ENCODE peak calls at places on chromosome 22, in nine cellular contexts. J, I, N, E, V, W, X, Y and B are unnamed samples.

GRCh38 chr22:40036126-40036525 is 41.4 kb downstream of the FAM83F start:
- DNase-seq in J (no peak), I (no peak), N (no peak), E (no peak), V (no peak), W (no peak), X (no peak), Y (no peak), B (no peak)

GRCh38 chr22:41833369-41834004 is 582 bp downstream of the SREBF2 start:
- DNase-seq in J (no peak), I (peak), N (peak), E (peak), V (peak), W (peak), X (no peak), Y (peak), B (no peak)

GRCh38 chr22:38718414-38718813 is 12.7 kb downstream of the GTPBP1 start:
- DNase-seq in J (peak), I (peak), N (peak), E (peak), V (no peak), W (no peak), X (peak), Y (peak), B (no peak)

GRCh38 chr22:50141891-50142363 is 28.6 kb upstream of the PANX2 start:
- DNase-seq in J (no peak), I (no peak), N (no peak), E (no peak), V (peak), W (peak), X (no peak), Y (peak), B (no peak)

GRCh38 chr22:38222797-38223119 is 21.0 kb downstream of the MAFF start:
- DNase-seq in J (no peak), I (no peak), N (peak), E (no peak), V (no peak), W (no peak), X (no peak), Y (no peak), B (no peak)

GRCh38 chr22:42069801-42070516 is 653 bp downstream of the NAGA start:
- DNase-seq in J (no peak), I (no peak), N (no peak), E (peak), V (no peak), W (no peak), X (no peak), Y (no peak), B (no peak)

GRCh38 chr22:26512149-26512793 is at the start of gene TFIP11:
- DNase-seq in J (peak), I (peak), N (peak), E (peak), V (peak), W (peak), X (peak), Y (peak), B (peak)

GRCh38 chr22:32473388-32473952 is 1.1 kb upstream of the FBXO7 start:
- DNase-seq in J (peak), I (no peak), N (no peak), E (peak), V (peak), W (peak), X (peak), Y (peak), B (no peak)

GRCh38 chr22:33335611-33336279 is 277.6 kb upstream of the SYN3 start:
- DNase-seq in J (no peak), I (no peak), N (no peak), E (no peak), V (no peak), W (no peak), X (no peak), Y (no peak), B (no peak)

GRCh38 chr22:33658775-33659174 is 261.5 kb downstream of the LARGE1 start:
- DNase-seq in J (no peak), I (no peak), N (no peak), E (peak), V (no peak), W (no peak), X (no peak), Y (no peak), B (no peak)

GRCh38 chr22:39013923-39014722 is at the start of gene APOBEC3C:
- DNase-seq in J (peak), I (peak), N (peak), E (peak), V (peak), W (peak), X (peak), Y (no peak), B (peak)

GRCh38 chr22:35152316-35152715 is 86.4 kb downstream of the ISX start:
- DNase-seq in J (no peak), I (no peak), N (no peak), E (no peak), V (no peak), W (no peak), X (no peak), Y (no peak), B (no peak)

GRCh38 chr22:17665884-17666283 is 27.3 kb downstream of the BCL2L13 start:
- DNase-seq in J (no peak), I (no peak), N (no peak), E (peak), V (no peak), W (no peak), X (no peak), Y (no peak), B (no peak)

GRCh38 chr22:49490692-49491091 is 337.0 kb downstream of the BRD1 start:
- DNase-seq in J (no peak), I (no peak), N (no peak), E (no peak), V (no peak), W (no peak), X (no peak), Y (no peak), B (peak)

GRCh38 chr22:32082331-32082730 is 39.3 kb downstream of the SLC5A1 start:
- DNase-seq in J (no peak), I (no peak), N (no peak), E (no peak), V (no peak), W (no peak), X (no peak), Y (no peak), B (no peak)

GRCh38 chr22:50136431-50137047 is 34.0 kb upstream of the PANX2 start:
- DNase-seq in J (no peak), I (no peak), N (no peak), E (no peak), V (no peak), W (peak), X (no peak), Y (no peak), B (no peak)

GRCh38 chr22:24952837-24953293 is 349 bp downstream of the KIAA1671 start:
- DNase-seq in J (peak), I (peak), N (peak), E (peak), V (no peak), W (no peak), X (peak), Y (peak), B (no peak)

GRCh38 chr22:42949159-42949558 is 65.8 kb downstream of the PACSIN2 start:
- DNase-seq in J (no peak), I (no peak), N (no peak), E (peak), V (no peak), W (no peak), X (no peak), Y (no peak), B (no peak)

GRCh38 chr22:35705141-35705540 is 12.5 kb upstream of the APOL5 start:
- DNase-seq in J (peak), I (no peak), N (no peak), E (peak), V (no peak), W (no peak), X (no peak), Y (no peak), B (no peak)

GRCh38 chr22:43388420-43388851 is 23.4 kb upstream of the MPPED1 start:
- DNase-seq in J (peak), I (peak), N (peak), E (peak), V (peak), W (peak), X (peak), Y (peak), B (peak)

GRCh38 chr22:50269573-50270301 is 443 bp downstream of the MAPK11 start:
- DNase-seq in J (no peak), I (no peak), N (no peak), E (peak), V (peak), W (peak), X (no peak), Y (peak), B (no peak)

GRCh38 chr22:25282671-25283561 is 63.5 kb downstream of the CRYBB2 start:
- DNase-seq in J (no peak), I (no peak), N (no peak), E (no peak), V (peak), W (peak), X (no peak), Y (peak), B (no peak)

GRCh38 chr22:39689421-39689820 is 118.9 kb downstream of the CACNA1I start:
- DNase-seq in J (no peak), I (no peak), N (no peak), E (no peak), V (no peak), W (no peak), X (no peak), Y (no peak), B (no peak)

GRCh38 chr22:31944700-31945477 is 554 bp downstream of the YWHAH start:
- DNase-seq in J (no peak), I (peak), N (peak), E (no peak), V (peak), W (peak), X (peak), Y (peak), B (no peak)

GRCh38 chr22:48968201-48968959 is 859.3 kb downstream of the BRD1 start:
- DNase-seq in J (no peak), I (no peak), N (peak), E (no peak), V (no peak), W (peak), X (no peak), Y (no peak), B (peak)

GRCh38 chr22:30697975-30698374 is 3.3 kb downstream of the OSBP2 start:
- DNase-seq in J (no peak), I (no peak), N (no peak), E (no peak), V (no peak), W (no peak), X (no peak), Y (no peak), B (no peak)

GRCh38 chr22:18024276-18024939 is at the start of gene MICAL3:
- DNase-seq in J (peak), I (no peak), N (peak), E (peak), V (peak), W (peak), X (peak), Y (peak), B (no peak)

GRCh38 chr22:49853981-49854791 is 542 bp downstream of the ZBED4 start:
- DNase-seq in J (peak), I (peak), N (no peak), E (peak), V (peak), W (peak), X (no peak), Y (peak), B (no peak)

GRCh38 chr22:25942989-25943411 is 201.0 kb downstream of the MYO18B start:
- DNase-seq in J (no peak), I (no peak), N (no peak), E (no peak), V (no peak), W (no peak), X (no peak), Y (peak), B (no peak)

GRCh38 chr22:30541979-30542810 is 4.3 kb downstream of the SEC14L6 start:
- DNase-seq in J (no peak), I (peak), N (peak), E (no peak), V (peak), W (peak), X (no peak), Y (no peak), B (no peak)

GRCh38 chr22:21661991-21662390 is 3.8 kb upstream of the PPIL2 start:
- DNase-seq in J (no peak), I (no peak), N (no peak), E (no peak), V (no peak), W (no peak), X (no peak), Y (no peak), B (no peak)

GRCh38 chr22:21657020-21657360 is 8.8 kb upstream of the PPIL2 start:
- DNase-seq in J (no peak), I (no peak), N (no peak), E (no peak), V (no peak), W (no peak), X (no peak), Y (no peak), B (no peak)

GRCh38 chr22:21659864-21660525 is 5.8 kb upstream of the PPIL2 start:
- DNase-seq in J (no peak), I (no peak), N (no peak), E (no peak), V (no peak), W (no peak), X (no peak), Y (no peak), B (no peak)

GRCh38 chr22:21660904-21661303 is 4.9 kb upstream of the PPIL2 start:
- DNase-seq in J (no peak), I (no peak), N (no peak), E (no peak), V (no peak), W (no peak), X (no peak), Y (no peak), B (no peak)

GRCh38 chr22:21657361-21658118 is 8.3 kb upstream of the PPIL2 start:
- DNase-seq in J (no peak), I (peak), N (peak), E (peak), V (peak), W (peak), X (peak), Y (peak), B (no peak)
- TF ChIP-seq CTCF in J (no peak), I (peak), N (no peak), E (no peak), V (no peak), W (no peak), X (no peak), Y (peak), B (peak)

GRCh38 chr22:23686416-23687024 is 4.3 kb upstream of the RGL4 start:
- DNase-seq in J (no peak), I (no peak), N (peak), E (no peak), V (no peak), W (no peak), X (no peak), Y (no peak), B (no peak)
- TF ChIP-seq CTCF in J (no peak), I (no peak), N (no peak), E (no peak), V (no peak), W (no peak), X (no peak), Y (no peak), B (no peak)

DNA sequence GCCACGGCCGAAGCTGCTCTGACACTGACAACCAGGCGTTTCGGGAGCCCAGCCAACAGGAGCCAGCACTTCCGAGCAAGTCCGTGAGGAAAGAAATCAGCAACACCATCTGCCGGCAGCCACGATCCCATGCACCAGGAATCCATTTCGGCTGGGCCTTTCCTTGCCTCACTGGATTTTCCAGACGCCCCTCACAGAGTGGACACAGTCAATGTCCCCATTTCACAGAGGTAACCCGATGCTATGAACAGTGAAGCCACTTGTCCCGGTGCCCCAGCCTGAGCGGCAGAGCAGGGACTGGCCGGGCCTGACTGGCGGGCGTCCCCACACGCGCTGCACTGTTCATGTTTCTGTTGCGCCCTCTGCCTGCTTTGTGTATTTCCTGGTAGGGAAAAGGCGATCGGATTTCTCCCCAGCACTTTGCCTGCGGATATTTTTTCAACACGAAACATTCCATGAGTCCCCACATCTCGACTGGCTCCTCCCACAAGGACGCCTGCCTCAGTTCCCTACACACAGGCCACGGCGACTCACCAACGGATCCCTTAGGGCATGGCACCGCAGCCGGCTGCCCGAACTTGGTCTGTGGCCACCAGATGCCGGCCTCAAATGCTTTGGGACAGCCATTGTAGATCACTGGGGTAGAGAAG is 55.3 kb downstream of the TRMU start:
- DNase-seq in J (no peak), I (no peak), N (peak), E (peak), V (no peak), W (no peak), X (no peak), Y (no peak), B (no peak)
- TF ChIP-seq CTCF in J (no peak), I (no peak), N (no peak), E (peak), V (no peak), W (peak), X (no peak), Y (no peak), B (no peak)

GRCh38 chr22:20026204-20026908 is 5.4 kb downstream of the TANGO2 start:
- DNase-seq in J (no peak), I (no peak), N (no peak), E (no peak), V (no peak), W (no peak), X (no peak), Y (peak), B (no peak)

GRCh38 chr22:20026996-20027601 is 6.2 kb downstream of the TANGO2 start:
- DNase-seq in J (no peak), I (no peak), N (no peak), E (no peak), V (no peak), W (no peak), X (no peak), Y (peak), B (no peak)

GRCh38 chr22:20029550-20030225 is 8.8 kb downstream of the TANGO2 start:
- DNase-seq in J (no peak), I (no peak), N (no peak), E (no peak), V (no peak), W (no peak), X (no peak), Y (no peak), B (no peak)

GRCh38 chr22:20028855-20029549 is 8.1 kb downstream of the TANGO2 start:
- DNase-seq in J (no peak), I (no peak), N (no peak), E (no peak), V (no peak), W (no peak), X (no peak), Y (no peak), B (no peak)

GRCh38 chr22:20027966-20028854 is 7.3 kb downstream of the TANGO2 start:
- DNase-seq in J (peak), I (no peak), N (no peak), E (peak), V (no peak), W (no peak), X (no peak), Y (peak), B (no peak)
- TF ChIP-seq CTCF in J (peak), I (peak), N (no peak), E (peak), V (no peak), W (peak), X (peak), Y (peak), B (no peak)

DNA sequence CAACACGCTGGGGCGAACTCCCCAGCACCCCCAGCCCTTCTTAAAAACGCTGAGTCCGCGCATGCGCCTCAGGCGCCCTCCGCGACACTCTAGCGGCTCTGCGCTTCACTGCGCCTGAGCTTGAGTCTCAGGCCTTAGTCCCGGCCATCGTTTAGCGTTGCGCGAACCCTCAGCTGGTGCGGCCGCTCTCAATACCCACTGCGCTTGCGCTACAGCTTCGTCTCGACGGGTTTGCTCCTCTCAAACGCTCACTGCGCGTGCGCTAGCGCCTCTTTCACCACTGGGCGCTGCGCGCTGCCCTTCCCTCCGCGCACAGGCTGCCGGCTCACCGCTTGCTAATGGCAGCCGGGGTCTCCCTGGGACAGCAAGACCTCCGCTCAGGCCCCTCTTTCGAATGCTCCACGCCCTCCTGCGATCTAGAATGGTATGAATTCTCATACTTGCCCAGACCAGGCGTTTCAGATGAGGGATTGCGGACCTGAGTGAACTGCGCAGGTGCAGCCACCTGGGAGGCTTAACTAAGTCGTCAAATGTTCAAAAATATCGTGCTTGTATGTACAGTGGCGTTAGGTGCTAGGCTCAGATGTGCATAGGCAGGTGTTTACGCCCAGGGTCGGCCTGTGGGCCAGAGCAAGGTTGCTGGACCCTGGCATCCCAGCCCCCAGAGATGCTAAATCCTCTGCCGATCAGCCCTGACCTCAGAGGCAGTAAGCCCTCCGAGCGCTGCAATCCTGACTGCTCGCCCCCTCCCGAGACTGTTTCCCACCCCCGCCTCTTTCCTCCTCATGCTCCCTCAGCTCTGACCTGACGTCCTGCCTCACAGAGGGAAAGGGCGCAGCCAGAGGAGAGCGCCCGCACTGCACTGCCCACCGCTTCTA is at the start of gene SLC2A11:
- DNase-seq in J (peak), I (peak), N (peak), E (peak), V (peak), W (peak), X (peak), Y (peak), B (peak)
- TF ChIP-seq CTCF in J (peak), I (peak), N (no peak), E (peak), V (no peak), W (no peak), X (no peak), Y (peak), B (no peak)

DNA sequence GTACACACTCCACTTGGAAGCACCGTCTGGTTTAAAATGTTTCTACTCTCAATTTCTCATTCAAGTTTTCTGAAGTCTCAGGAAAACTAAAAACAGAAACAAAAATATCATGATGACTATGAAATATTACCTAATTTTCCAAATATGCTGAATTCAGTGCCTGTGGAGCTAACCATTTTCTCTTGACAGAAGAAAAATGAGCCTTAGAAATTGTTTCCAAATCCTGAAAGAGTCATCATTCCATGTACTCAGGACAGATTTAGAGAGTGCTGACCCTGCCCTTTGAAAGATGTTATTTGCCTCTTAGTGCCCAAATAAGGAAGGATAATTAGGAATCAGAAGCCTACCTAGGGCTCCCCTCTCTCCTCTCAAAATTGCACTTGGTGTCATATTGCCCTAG is 49.0 kb upstream of the TOP3B start:
- DNase-seq in J (no peak), I (no peak), N (no peak), E (no peak), V (no peak), W (no peak), X (no peak), Y (no peak), B (no peak)
- TF ChIP-seq CTCF in J (no peak), I (no peak), N (no peak), E (no peak), V (no peak), W (no peak), X (no peak), Y (no peak), B (no peak)

GRCh38 chr22:36873614-36874308 is 13.0 kb downstream of the NCF4 start:
- DNase-seq in J (peak), I (peak), N (peak), E (peak), V (no peak), W (peak), X (peak), Y (peak), B (no peak)
- TF ChIP-seq CTCF in J (peak), I (peak), N (no peak), E (peak), V (peak), W (peak), X (peak), Y (no peak), B (peak)